ENCODE peak calls at places on chromosomes 6 and 20, in seven cellular contexts. D, M, I, Q, L, Z and O are unnamed samples.

GRCh38 chr6:17103715-17104114 is 1.9 kb downstream of the STMND1 start:
- DNase-seq in D (no peak), M (no peak), L (no peak), Z (no peak), Q (no peak), I (no peak), O (no peak)

GRCh38 chr6:81892911-81893310 is 140.4 kb upstream of the TENT5A start:
- DNase-seq in I (no peak), M (no peak), Q (no peak), L (no peak), D (no peak), Z (no peak), O (no peak)

GRCh38 chr6:158131926-158132325 is 36.1 kb downstream of the SERAC1 start:
- DNase-seq in M (no peak), Q (no peak), I (no peak), L (no peak), D (no peak), Z (peak), O (no peak)

GRCh38 chr20:3222635-3223600 is 13.6 kb downstream of the ITPA start:
- DNase-seq in I (peak), L (no peak), Z (no peak), M (no peak), D (peak), Q (no peak), O (peak)

GRCh38 chr6:102154176-102154575 is 760.7 kb downstream of the GRIK2 start:
- DNase-seq in L (no peak), D (no peak), M (no peak), Q (no peak), I (no peak), Z (no peak), O (no peak)

GRCh38 chr6:111950661-111951426 is 77.6 kb upstream of the FYN start:
- DNase-seq in I (no peak), Z (peak), M (no peak), L (no peak), D (peak), Q (no peak), O (no peak)

GRCh38 chr20:63861365-63861934 is at the start of gene ABHD16B:
- DNase-seq in Q (no peak), D (no peak), M (no peak), L (no peak), I (no peak), Z (no peak), O (no peak)

GRCh38 chr6:21772467-21772866 is 178.9 kb downstream of the SOX4 start:
- DNase-seq in D (no peak), L (no peak), Z (no peak), Q (no peak), I (no peak), M (no peak), O (no peak)

GRCh38 chr6:139540276-139540675 is 165.8 kb upstream of the CITED2 start:
- DNase-seq in Q (no peak), Z (peak), D (no peak), L (no peak), M (no peak), I (peak), O (peak)

GRCh38 chr6:136607204-136607931 is 57.1 kb upstream of the MAP7 start:
- DNase-seq in L (no peak), M (no peak), D (no peak), I (no peak), Q (no peak), Z (no peak), O (no peak)

GRCh38 chr6:62523630-62524029 is 237.6 kb upstream of the KHDRBS2 start:
- DNase-seq in I (no peak), L (no peak), D (no peak), Q (no peak), M (no peak), Z (no peak), O (no peak)

GRCh38 chr6:141103246-141103645 is 1029.5 kb upstream of the GJE1 start:
- DNase-seq in Q (no peak), Z (peak), I (no peak), D (no peak), M (no peak), L (no peak), O (no peak)

GRCh38 chr6:2790588-2790987 is 25.4 kb downstream of the WRNIP1 start:
- DNase-seq in M (no peak), L (no peak), I (no peak), Q (no peak), Z (peak), D (no peak), O (no peak)

GRCh38 chr6:13272131-13273046 is 55.9 kb downstream of the TBC1D7 start:
- DNase-seq in L (peak), I (no peak), Q (peak), D (peak), M (no peak), Z (no peak), O (no peak)

GRCh38 chr6:53934013-53934412 is 139.2 kb downstream of the LRRC1 start:
- DNase-seq in Z (no peak), L (no peak), M (no peak), I (no peak), D (no peak), Q (no peak), O (no peak)

GRCh38 chr20:38748863-38749153 is 548 bp downstream of the ACTR5 start:
- DNase-seq in Z (no peak), D (no peak), I (peak), M (no peak), Q (peak), L (no peak), O (peak)

GRCh38 chr6:113137411-113137810 is 719.7 kb upstream of the MARCKS start:
- DNase-seq in L (no peak), I (no peak), D (peak), Z (peak), Q (no peak), M (no peak), O (no peak)

GRCh38 chr6:76593668-76594067 is 521.2 kb upstream of the IMPG1 start:
- DNase-seq in L (peak), D (no peak), I (no peak), M (no peak), Q (no peak), Z (no peak), O (no peak)

GRCh38 chr6:11140061-11140460 is 28.5 kb upstream of the ERVFRD-1 start:
- DNase-seq in L (no peak), M (no peak), Q (no peak), D (no peak), Z (no peak), I (no peak), O (no peak)